ENCODE peak calls at places on chromosomes 11 and 22, in five cellular contexts. O, G, H, J and W are unnamed samples.

GRCh38 chr22:26398741-26399153 is 30.3 kb upstream of the ASPHD2 start:
- DNase-seq in O (peak), G (peak), H (peak), J (peak), W (peak)

GRCh38 chr11:75627879-75628668 is 40.8 kb downstream of the MAP6 start:
- DNase-seq in O (no peak), G (no peak), H (no peak), J (no peak), W (no peak)

GRCh38 chr22:31812977-31813605 is 59.3 kb downstream of the DEPDC5 start:
- DNase-seq in O (no peak), G (no peak), H (no peak), J (no peak), W (no peak)

GRCh38 chr11:118232659-118233058 is 7.8 kb upstream of the JAML start:
- DNase-seq in O (no peak), G (no peak), H (no peak), J (no peak), W (no peak)

GRCh38 chr11:133947298-133947905 is 9.4 kb downstream of the IGSF9B start:
- DNase-seq in O (peak), G (peak), H (peak), J (no peak), W (peak)

GRCh38 chr11:27972432-27973170 is 135.4 kb downstream of the KIF18A start:
- DNase-seq in O (no peak), G (no peak), H (no peak), J (no peak), W (no peak)

GRCh38 chr11:125514336-125515101 is 18.5 kb upstream of the FEZ1 start:
- DNase-seq in O (peak), G (no peak), H (peak), J (no peak), W (peak)

GRCh38 chr11:17747131-17747955 is 12.8 kb downstream of the KCNC1 start:
- DNase-seq in O (no peak), G (no peak), H (no peak), J (no peak), W (no peak)

GRCh38 chr22:39650996-39651782 is 80.6 kb downstream of the CACNA1I start:
- DNase-seq in O (no peak), G (no peak), H (no peak), J (no peak), W (no peak)

GRCh38 chr11:16749666-16750065 is 11.2 kb downstream of the C11orf58 start:
- DNase-seq in O (no peak), G (no peak), H (no peak), J (no peak), W (no peak)

GRCh38 chr11:70074701-70075100 is 3.4 kb upstream of the ANO1 start:
- DNase-seq in O (no peak), G (no peak), H (no peak), J (no peak), W (no peak)

GRCh38 chr11:70073881-70074371 is 4.2 kb upstream of the ANO1 start:
- DNase-seq in O (peak), G (no peak), H (no peak), J (no peak), W (peak)

GRCh38 chr11:70071996-70072395 is 6.1 kb upstream of the ANO1 start:
- DNase-seq in O (peak), G (no peak), H (no peak), J (no peak), W (no peak)

GRCh38 chr11:70072471-70073187 is 5.5 kb upstream of the ANO1 start:
- DNase-seq in O (no peak), G (no peak), H (no peak), J (no peak), W (no peak)

DNA sequence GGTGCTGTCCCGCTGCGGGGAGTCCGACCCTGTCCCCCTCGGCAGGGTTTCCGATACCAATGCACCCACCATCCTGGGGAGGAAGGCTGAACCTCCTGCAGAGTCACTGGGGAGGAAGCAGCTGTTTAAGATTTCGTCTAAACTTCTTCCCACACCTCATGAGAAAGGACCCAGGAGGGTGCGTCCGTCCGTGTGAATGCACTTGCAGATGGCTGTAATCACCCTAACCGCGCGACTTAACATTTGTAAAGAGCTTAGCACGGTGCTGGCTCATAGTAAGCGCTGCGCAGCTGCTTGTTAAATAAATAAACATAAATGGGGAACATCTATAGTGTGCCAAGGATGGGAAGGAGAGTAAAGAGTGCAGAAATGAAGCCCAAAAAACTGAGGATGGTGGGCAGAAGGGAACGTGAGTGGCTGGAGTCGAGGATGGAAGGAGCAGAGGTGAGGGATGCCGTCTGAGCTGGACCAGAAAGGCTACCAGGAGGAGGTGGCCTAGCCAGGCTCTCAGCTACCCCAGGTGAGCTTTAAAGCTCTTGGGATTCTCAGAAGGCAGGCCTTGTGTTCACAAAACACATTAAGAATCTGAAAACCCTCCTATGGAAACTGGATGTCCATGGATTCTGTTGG is 4.8 kb upstream of the ANO1 start:
- DNase-seq in O (no peak), G (no peak), H (peak), J (no peak), W (no peak)
- TF ChIP-seq CTCF in O (no peak), G (no peak), H (no peak), J (no peak), W (no peak)

DNA sequence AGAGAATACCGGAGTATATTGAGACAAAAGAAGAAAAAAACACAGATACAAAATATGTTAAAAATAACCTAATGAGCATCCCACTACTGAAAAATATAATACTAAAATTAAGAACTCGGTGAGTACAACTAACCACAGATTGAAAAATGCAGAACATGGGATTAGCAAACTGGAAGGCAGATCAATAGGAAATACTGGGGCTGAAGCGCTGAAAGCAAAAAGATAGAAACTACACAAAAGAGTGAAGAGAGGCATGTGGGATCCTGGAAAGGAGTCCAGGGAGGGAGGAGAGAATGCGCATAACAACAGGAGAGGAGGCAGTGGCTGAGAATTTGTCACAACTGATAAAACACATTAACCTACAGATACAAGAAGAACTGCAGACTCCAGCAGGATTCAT is 159.3 kb downstream of the EFCAB6 start:
- DNase-seq in O (no peak), G (no peak), H (no peak), J (no peak), W (no peak)
- TF ChIP-seq CTCF in O (no peak), G (no peak), H (no peak), J (no peak), W (no peak)

GRCh38 chr22:17562906-17563870 is at the start of gene SLC25A18:
- DNase-seq in O (no peak), G (no peak), H (peak), J (peak), W (no peak)
- TF ChIP-seq CTCF in O (no peak), G (peak), H (no peak), J (no peak), W (no peak)

GRCh38 chr11:127843483-127844396 is 743.6 kb downstream of the ETS1 start:
- DNase-seq in O (peak), G (peak), H (peak), J (peak), W (peak)
- TF ChIP-seq CTCF in O (peak), G (peak), H (peak), J (peak), W (peak)

DNA sequence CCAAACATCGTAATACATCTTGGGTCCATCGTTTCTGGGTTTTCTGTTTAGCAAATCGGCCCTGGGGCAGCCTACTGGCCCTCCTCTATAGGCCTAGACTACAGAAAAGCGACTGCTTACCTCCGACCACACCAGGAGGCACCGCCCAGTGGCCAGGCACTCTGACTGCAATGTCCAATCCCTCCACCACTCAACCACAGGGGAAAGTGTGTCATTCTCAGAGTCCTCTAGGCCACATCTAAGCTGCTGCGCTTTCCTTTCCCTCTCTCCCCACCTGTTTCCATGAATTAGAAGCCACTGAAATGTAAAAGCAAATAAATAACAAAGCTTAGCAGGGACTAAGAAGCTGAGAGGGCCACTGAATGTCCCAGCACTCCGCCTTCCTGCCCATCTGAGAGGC is 50.2 kb upstream of the FLI1 start:
- DNase-seq in O (no peak), G (no peak), H (no peak), J (no peak), W (no peak)
- TF ChIP-seq CTCF in O (no peak), G (peak), H (no peak), J (no peak), W (no peak)

DNA sequence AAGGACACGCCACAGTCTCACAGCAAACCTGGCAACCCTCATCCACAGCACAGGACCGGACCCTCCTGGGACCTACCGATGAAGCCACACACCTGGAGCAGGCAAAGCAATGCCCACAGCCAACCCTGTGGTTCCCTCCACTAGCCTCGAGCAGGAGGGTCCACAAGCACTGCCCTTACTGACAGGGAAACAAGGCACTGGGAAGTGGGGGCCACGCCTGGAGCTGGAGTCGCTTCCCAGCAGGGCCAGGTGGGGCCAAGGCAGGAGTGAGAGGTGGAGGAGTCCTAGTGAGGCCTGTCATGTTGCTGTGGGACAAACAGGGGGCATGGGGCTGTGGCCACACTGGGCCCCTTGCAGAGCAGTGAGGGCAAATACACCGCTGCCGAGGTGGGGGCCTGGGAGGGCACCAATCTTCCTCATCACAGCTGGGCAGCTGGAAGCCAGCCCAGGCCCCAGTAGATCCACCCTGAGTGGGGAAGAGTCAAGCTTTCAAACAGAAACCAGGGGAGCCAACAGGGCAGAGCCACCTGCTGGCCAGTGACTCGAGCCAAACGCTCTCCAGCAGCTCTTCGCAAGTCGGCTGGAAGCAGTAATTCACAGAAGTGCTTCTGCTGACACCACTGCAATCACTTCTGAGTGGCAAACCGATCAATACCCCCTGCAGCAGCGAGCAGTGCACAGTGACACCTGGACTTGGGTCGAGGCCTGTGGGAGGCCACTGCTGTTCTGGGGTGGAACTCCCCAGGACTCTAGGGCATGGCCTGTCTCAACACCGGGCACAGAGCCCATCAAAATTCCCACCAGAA is 13.7 kb downstream of the SULT4A1 start:
- DNase-seq in O (no peak), G (no peak), H (peak), J (peak), W (no peak)
- TF ChIP-seq CTCF in O (no peak), G (peak), H (peak), J (peak), W (no peak)